ENCODE peak calls at places on chromosome 3, in five cellular contexts. M, F, X, N and B are unnamed samples. For H3K4me1, the result is how much of the 10 kb centered on the place peaks cover.

GRCh38 chr3:44284949-44285348 is 43.3 kb downstream of the TOPAZ1 start:
- DNase-seq in M (no peak), F (no peak), X (no peak), N (no peak), B (no peak)

GRCh38 chr3:63872135-63872924 is 8.7 kb downstream of the ATXN7 start:
- DNase-seq in M (no peak), F (no peak), X (no peak), N (no peak), B (no peak)

GRCh38 chr3:40018369-40018768 is 209.0 kb downstream of the MYRIP start:
- DNase-seq in M (no peak), F (no peak), X (no peak), N (no peak), B (no peak)

GRCh38 chr3:122350814-122351418 is 25.9 kb downstream of the CSTA start:
- DNase-seq in M (peak), F (no peak), X (no peak), N (no peak), B (peak)

GRCh38 chr3:7075901-7076300 is 215.0 kb downstream of the GRM7 start:
- DNase-seq in M (no peak), F (no peak), X (no peak), N (no peak), B (no peak)

GRCh38 chr3:87706176-87706575 is 352.6 kb downstream of the CGGBP1 start:
- DNase-seq in M (no peak), F (no peak), X (no peak), N (no peak), B (no peak)

GRCh38 chr3:182626484-182627467 is 166.5 kb upstream of the ATP11B start:
- DNase-seq in M (no peak), F (no peak), X (no peak), N (no peak), B (no peak)

GRCh38 chr3:183537295-183537730 is 18.2 kb downstream of the KLHL6 start:
- DNase-seq in M (no peak), F (no peak), X (peak), N (no peak), B (no peak)

GRCh38 chr3:129575987-129576364 is 30.5 kb downstream of the PLXND1 start:
- DNase-seq in M (no peak), F (no peak), X (no peak), N (no peak), B (no peak)

DNA sequence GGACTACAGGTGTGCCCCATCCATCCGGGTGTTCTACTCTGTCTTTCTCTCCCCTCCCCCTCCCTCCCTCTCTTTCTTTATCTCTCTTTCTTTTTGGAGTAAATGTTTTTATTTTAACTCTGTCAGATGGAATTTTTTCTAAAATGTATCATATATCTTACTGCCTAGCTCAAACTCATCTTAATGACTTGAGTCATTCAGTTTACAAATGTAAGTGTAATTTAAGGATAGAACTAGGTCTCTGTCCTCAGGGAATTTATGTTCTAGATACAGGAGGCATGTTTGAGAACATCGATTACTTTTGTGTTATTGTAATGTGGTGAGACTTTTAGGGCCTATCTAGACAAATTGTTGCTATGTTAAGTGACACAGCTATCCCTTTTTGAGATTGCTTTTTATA is 3.5 kb downstream of the TBC1D23 start:
- DNase-seq in M (no peak), F (no peak), X (no peak), N (no peak), B (no peak)
- H3K4me3 ChIP-seq in M (no peak), F (peak), X (no peak), N (no peak), B (no peak)

GRCh38 chr3:11611271-11611893 is 32.3 kb downstream of the VGLL4 start:
- DNase-seq in M (no peak), F (no peak), X (no peak), N (no peak), B (no peak)
- H3K4me1 ChIP-seq in M (half or more), F (half or more), X (half or more), N (under half), B (under half)

GRCh38 chr3:4505688-4506558 is 12.8 kb downstream of the ITPR1 start:
- DNase-seq in M (no peak), F (no peak), X (no peak), N (no peak), B (no peak)
- H3K4me3 ChIP-seq in M (no peak), F (no peak), X (no peak), N (no peak), B (no peak)

DNA sequence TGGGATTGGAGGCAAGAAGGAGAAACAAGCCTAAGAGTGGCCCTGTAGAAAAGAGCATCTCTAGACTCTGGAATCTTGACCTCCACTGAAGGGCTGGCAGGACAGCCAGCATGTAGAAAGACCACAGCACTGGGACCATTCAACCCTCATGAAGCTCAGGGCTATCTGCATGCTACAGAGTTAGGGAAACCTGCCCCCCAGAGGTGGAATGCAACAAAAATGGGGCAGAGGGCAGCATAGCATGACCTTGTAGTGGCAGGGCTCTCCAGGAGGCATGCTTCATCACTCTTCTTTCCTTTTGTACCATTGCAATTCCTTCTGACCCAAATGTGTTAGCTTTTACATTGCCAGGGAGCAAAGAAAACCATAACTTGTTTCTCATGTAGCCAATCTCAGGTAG is 445.4 kb downstream of the EPHB1 start:
- DNase-seq in M (no peak), F (no peak), X (no peak), N (no peak), B (no peak)
- H3K4me1 ChIP-seq in M (under half), F (under half), X (under half), N (under half), B (under half)